ENCODE peak calls at places on chromosomes 2 and 18, in four cellular contexts. O, X, H and U are unnamed samples.
A peak's percentile ranks its signal among the peaks of the same experiment; 100 is the strongest.

GRCh38 chr18:79796531-79797390 is 977 bp upstream of the KCNG2 start:
- DNase-seq in X (peak; percentile 61), O (no peak), H (peak; percentile 42), U (no peak)

GRCh38 chr2:172962824-172963223 is 112.8 kb upstream of the MAP3K20 start:
- DNase-seq in O (no peak), X (no peak), H (peak; percentile 63), U (no peak)

GRCh38 chr2:159111346-159111922 is 143.0 kb downstream of the TANC1 start:
- DNase-seq in X (no peak), O (no peak), H (no peak), U (no peak)

GRCh38 chr2:217367464-217367863 is 507.6 kb upstream of the TNP1 start:
- DNase-seq in O (no peak), X (no peak), H (peak; percentile 24), U (no peak)

GRCh38 chr2:181774601-181775179 is 94.4 kb upstream of the NEUROD1 start:
- DNase-seq in H (peak; percentile 52), X (no peak), O (no peak), U (no peak)

GRCh38 chr18:12862467-12862866 is 21.6 kb downstream of the PTPN2 start:
- DNase-seq in X (no peak), H (no peak), O (no peak), U (no peak)

GRCh38 chr2:179250848-179251504 is 13.7 kb downstream of the SESTD1 start:
- DNase-seq in X (no peak), H (no peak), O (no peak), U (no peak)

GRCh38 chr2:206728277-206729199 is 10.3 kb upstream of the DYTN start:
- DNase-seq in H (peak; percentile 14), O (no peak), X (no peak), U (no peak)

GRCh38 chr18:45837283-45838070 is 12.0 kb downstream of the SIGLEC15 start:
- DNase-seq in H (peak; percentile 58), X (no peak), O (no peak), U (peak; percentile 14)

GRCh38 chr2:102336502-102336945 is 19.1 kb upstream of the IL18R1 start:
- DNase-seq in H (peak; percentile 36), X (no peak), O (no peak), U (no peak)